ENCODE peak calls at places on chromosome 3, in seven cellular contexts. N is head of caudate nucleus; R is NCI-H2171 treated with DMSO at 0.1 percent for 48 hours; F is H54; U is HFFc6; O is GM12891; G is activated T-cell treated with anti-CD3 and anti-CD28 coated beads, Interleukin-2, amount 50 U/mL, for 48 hours. M is an unnamed sample.
A peak's percentile ranks its signal among the peaks of the same experiment; 100 is the strongest.

GRCh38 chr3:99330924-99331532 is 307.4 kb upstream of the COL8A1 start:
- DNase-seq in N (no peak), R (no peak), F (no peak), U (no peak), O (no peak), G (no peak), M (no peak)

GRCh38 chr3:38046821-38047220 is 7.8 kb downstream of the DLEC1 start:
- DNase-seq in N (no peak), R (no peak), F (no peak), U (no peak), O (no peak), G (no peak), M (no peak)

GRCh38 chr3:99651561-99651960 is 13.2 kb downstream of the COL8A1 start:
- DNase-seq in N (no peak), R (no peak), F (peak; percentile 42), U (peak; percentile 78), O (no peak), G (no peak), M (no peak)

GRCh38 chr3:30681276-30682211 is 75.1 kb downstream of the TGFBR2 start:
- DNase-seq in N (peak; percentile 33), R (peak; percentile 2), F (no peak), U (peak; percentile 9), O (no peak), G (no peak), M (no peak)

GRCh38 chr3:133937756-133938601 is 42.3 kb upstream of the RAB6B start:
- DNase-seq in N (no peak), R (no peak), F (no peak), U (peak; percentile 55), O (no peak), G (no peak), M (no peak)

GRCh38 chr3:3334456-3334855 is 155.0 kb upstream of the CRBN start:
- DNase-seq in N (peak; percentile 59), R (no peak), F (no peak), U (no peak), O (no peak), G (no peak), M (no peak)

GRCh38 chr3:152388631-152389030 is 119.9 kb downstream of the MBNL1 start:
- DNase-seq in N (no peak), R (no peak), F (no peak), U (no peak), O (no peak), G (no peak), M (no peak)

GRCh38 chr3:106197532-106198187 is 328.8 kb upstream of the CBLB start:
- DNase-seq in N (no peak), R (no peak), F (no peak), U (no peak), O (no peak), G (no peak), M (no peak)

GRCh38 chr3:161038725-161039124 is 66.4 kb downstream of the B3GALNT1 start:
- DNase-seq in N (no peak), R (no peak), F (no peak), U (no peak), O (no peak), G (no peak), M (no peak)

GRCh38 chr3:57729339-57730039 is 26.6 kb upstream of the SLMAP start:
- DNase-seq in N (no peak), R (no peak), F (no peak), U (peak; percentile 22), O (no peak), G (no peak), M (no peak)

GRCh38 chr3:105984837-105985236 is 116.0 kb upstream of the CBLB start:
- DNase-seq in N (no peak), R (no peak), F (no peak), U (no peak), O (no peak), G (no peak), M (no peak)

GRCh38 chr3:192514754-192515660 is 212.3 kb downstream of the FGF12 start:
- DNase-seq in N (peak; percentile 18), R (peak; percentile 66), F (no peak), U (no peak), O (no peak), G (peak; percentile 15), M (no peak)

GRCh38 chr3:122295286-122295685 is 29.8 kb upstream of the CSTA start:
- DNase-seq in N (no peak), R (no peak), F (no peak), U (no peak), O (no peak), G (no peak), M (no peak)

GRCh38 chr3:81452406-81452805 is 309.0 kb downstream of the GBE1 start:
- DNase-seq in N (no peak), R (peak; percentile 29), F (no peak), U (peak; percentile 28), O (no peak), G (no peak), M (no peak)

GRCh38 chr3:64359735-64360134 is 134.5 kb upstream of the PRICKLE2 start:
- DNase-seq in N (no peak), R (no peak), F (no peak), U (no peak), O (no peak), G (no peak), M (no peak)

GRCh38 chr3:54965746-54966145 is 37.9 kb upstream of the LRTM1 start:
- DNase-seq in N (no peak), R (no peak), F (peak; percentile 34), U (peak; percentile 83), O (no peak), G (no peak), M (no peak)

GRCh38 chr3:141828487-141829284 is 47.8 kb upstream of the ATP1B3 start:
- DNase-seq in N (no peak), R (peak; percentile 97), F (no peak), U (no peak), O (no peak), G (no peak), M (no peak)

GRCh38 chr3:50926868-50927267 is 252.1 kb downstream of the DOCK3 start:
- DNase-seq in N (no peak), R (no peak), F (no peak), U (no peak), O (no peak), G (no peak), M (no peak)

GRCh38 chr3:104596551-104596950 is 770.2 kb upstream of the ALCAM start:
- DNase-seq in N (peak; percentile 23), R (peak; percentile 66), F (no peak), U (peak; percentile 50), O (no peak), G (no peak), M (no peak)

GRCh38 chr3:33722626-33723370 is 4.7 kb upstream of the CLASP2 start:
- DNase-seq in N (no peak), R (no peak), F (no peak), U (peak; percentile 58), O (no peak), G (no peak), M (no peak)

GRCh38 chr3:97464035-97464434 is 300.5 kb upstream of the ARL6 start:
- DNase-seq in N (no peak), R (no peak), F (no peak), U (no peak), O (no peak), G (no peak), M (no peak)